ENCODE peak calls at places on chromosomes 4 and X, in four cellular contexts. A, S, Y and C are unnamed samples.

GRCh38 chr4:36218121-36218520 is 26.2 kb downstream of the ARAP2 start:
- DNase-seq in A (no peak), S (no peak), Y (peak; percentile 11), C (no peak)

GRCh38 chr4:133574248-133574647 is 425.2 kb downstream of the PCDH10 start:
- DNase-seq in S (no peak), A (no peak), Y (no peak), C (no peak)

GRCh38 chr4:38667005-38667771 is 3.2 kb downstream of the KLF3 start:
- DNase-seq in S (no peak), Y (peak; percentile 74), A (peak; percentile 90), C (peak; percentile 79)

GRCh38 chr4:123744664-123745290 is 348.2 kb downstream of the SPRY1 start:
- DNase-seq in S (no peak), Y (no peak), A (no peak), C (no peak)

GRCh38 chr4:86058621-86059020 is 301.2 kb downstream of the MAPK10 start:
- DNase-seq in S (no peak), A (no peak), Y (no peak), C (no peak)

GRCh38 chr4:176999943-177000543 is 207.3 kb upstream of the VEGFC start:
- DNase-seq in A (no peak), Y (no peak), S (no peak), C (peak; percentile 49)

GRCh38 chrX:119694601-119695534 is 1.9 kb upstream of the SEPTIN6 start:
- DNase-seq in Y (no peak), A (no peak), S (no peak), C (no peak)

GRCh38 chr4:105042451-105042850 is 104.2 kb upstream of the TET2 start:
- DNase-seq in Y (no peak), S (no peak), A (no peak), C (no peak)

GRCh38 chrX:150364347-150365050 is 1.4 kb downstream of the MAMLD1 start:
- DNase-seq in A (peak; percentile 20), Y (peak; percentile 55), S (peak; percentile 2), C (peak; percentile 22)

GRCh38 chr4:165631208-165631894 is 241.7 kb upstream of the TLL1 start:
- DNase-seq in Y (no peak), S (no peak), A (no peak), C (no peak)

GRCh38 chrX:128518508-128518907 is 466.3 kb upstream of the ACTRT1 start:
- DNase-seq in S (no peak), Y (no peak), A (peak; percentile 4), C (no peak)

GRCh38 chr4:110487873-110488272 is 11.9 kb downstream of the ENPEP start:
- DNase-seq in A (peak; percentile 5), S (no peak), Y (no peak), C (no peak)

GRCh38 chrX:363621-364375 is 22.9 kb downstream of the PPP2R3B start:
- DNase-seq in Y (no peak), A (no peak), S (no peak), C (no peak)

GRCh38 chrX:40176979-40177430 is 79.2 kb upstream of the BCOR start:
- DNase-seq in A (peak; percentile 58), Y (peak; percentile 40), S (no peak), C (no peak)

GRCh38 chr4:119038465-119038864 is 97.2 kb upstream of the MYOZ2 start:
- DNase-seq in Y (no peak), S (no peak), A (no peak), C (no peak)

GRCh38 chr4:139035650-139036049 is 20.1 kb downstream of the NOCT start:
- DNase-seq in A (no peak), S (no peak), Y (no peak), C (no peak)

GRCh38 chrX:150410513-150410912 is 47.4 kb downstream of the MAMLD1 start:
- DNase-seq in A (peak; percentile 9), S (no peak), Y (no peak), C (no peak)

GRCh38 chr4:105451346-105451745 is 22.5 kb downstream of the PPA2 start:
- DNase-seq in Y (no peak), S (no peak), A (no peak), C (no peak)

GRCh38 chr4:40915318-40916217 is 165.8 kb downstream of the NSUN7 start:
- DNase-seq in S (no peak), Y (no peak), A (no peak), C (no peak)

GRCh38 chr4:10105421-10105820 is 11.2 kb downstream of the WDR1 start:
- DNase-seq in Y (no peak), A (no peak), S (no peak), C (no peak)

GRCh38 chr4:111689214-111689613 is 456.0 kb upstream of the FAM241A start:
- DNase-seq in Y (no peak), A (no peak), S (no peak), C (peak; percentile 3)

GRCh38 chr4:150217192-150217591 is 138.9 kb downstream of the DCLK2 start:
- DNase-seq in A (no peak), S (no peak), Y (no peak), C (no peak)

GRCh38 chr4:38867478-38868054 is at the start of gene FAM114A1:
- DNase-seq in S (peak; percentile 79), A (peak; percentile 61), Y (peak; percentile 44), C (peak; percentile 68)

GRCh38 chrX:85963736-85964135 is 83.6 kb downstream of the CHM start:
- DNase-seq in A (no peak), Y (no peak), S (no peak), C (no peak)

GRCh38 chr4:135949926-135950325 is 1582.4 kb downstream of the PCDH18 start:
- DNase-seq in S (no peak), Y (no peak), A (no peak), C (no peak)

GRCh38 chrX:132086717-132087116 is 41.1 kb downstream of the FRMD7 start:
- DNase-seq in A (no peak), S (no peak), Y (no peak), C (no peak)

GRCh38 chr4:109041463-109041862 is 261.0 kb downstream of the COL25A1 start:
- DNase-seq in S (no peak), Y (no peak), A (no peak), C (no peak)

GRCh38 chr4:138560448-138560847 is 318.3 kb upstream of the SLC7A11 start:
- DNase-seq in Y (no peak), S (no peak), A (no peak), C (no peak)

GRCh38 chr4:157075811-157076577 is at the start of gene GLRB:
- DNase-seq in A (no peak), S (no peak), Y (no peak), C (peak; percentile 27)

GRCh38 chrX:153867139-153867538 is 18.8 kb downstream of the L1CAM start:
- DNase-seq in S (no peak), A (no peak), Y (no peak), C (no peak)

GRCh38 chr4:40380647-40381046 is 45.5 kb downstream of the CHRNA9 start:
- DNase-seq in A (no peak), Y (no peak), S (no peak), C (no peak)

GRCh38 chr4:7199129-7199725 is 6.9 kb downstream of the SORCS2 start:
- DNase-seq in Y (no peak), S (no peak), A (no peak), C (no peak)

GRCh38 chr4:663438-664428 is 10.3 kb downstream of the ATP5ME start:
- DNase-seq in Y (peak; percentile 75), S (peak; percentile 84), A (no peak), C (no peak)